ENCODE peak calls at places on chromosomes 4 and X, in ten cellular contexts. One of them, this sample, is unnamed.

GRCh38 chrX:15146515-15146914 is 123.4 kb downstream of the ASB9 start:
- DNase-seq in adipocyte: peak; percentile 32
- DNase-seq in lower lobe of right lung: peak; percentile 38
- DNase-seq in right lobe of liver: peak; percentile 39
- DNase-seq in ovary: no peak
- DNase-seq in PC-3: peak; percentile 58
- DNase-seq in colonic mucosa: peak; percentile 47
- DNase-seq in mesenchymal stem cell: peak; percentile 12
- DNase-seq in aorta: no peak
- DNase-seq in CD8-positive, alpha-beta T cell: no peak
- DNase-seq in this sample: no peak

GRCh38 chrX:11336201-11336600 is 43.0 kb downstream of the AMELX start:
- DNase-seq in adipocyte: no peak
- DNase-seq in lower lobe of right lung: no peak
- DNase-seq in right lobe of liver: no peak
- DNase-seq in ovary: no peak
- DNase-seq in PC-3: no peak
- DNase-seq in colonic mucosa: no peak
- DNase-seq in mesenchymal stem cell: no peak
- DNase-seq in aorta: no peak
- DNase-seq in CD8-positive, alpha-beta T cell: no peak
- DNase-seq in this sample: no peak

GRCh38 chr4:95105112-95105511 is 347.4 kb downstream of the BMPR1B start:
- DNase-seq in adipocyte: no peak
- DNase-seq in lower lobe of right lung: no peak
- DNase-seq in right lobe of liver: no peak
- DNase-seq in ovary: no peak
- DNase-seq in PC-3: no peak
- DNase-seq in colonic mucosa: no peak
- DNase-seq in mesenchymal stem cell: no peak
- DNase-seq in aorta: no peak
- DNase-seq in CD8-positive, alpha-beta T cell: no peak
- DNase-seq in this sample: no peak

GRCh38 chrX:13652256-13653021 is 502 bp upstream of the TCEANC start:
- DNase-seq in adipocyte: peak; percentile 70
- DNase-seq in lower lobe of right lung: no peak
- DNase-seq in right lobe of liver: no peak
- DNase-seq in ovary: no peak
- DNase-seq in PC-3: peak; percentile 88
- DNase-seq in colonic mucosa: no peak
- DNase-seq in mesenchymal stem cell: peak; percentile 94
- DNase-seq in aorta: no peak
- DNase-seq in CD8-positive, alpha-beta T cell: no peak
- DNase-seq in this sample: peak; percentile 34

GRCh38 chr4:82515705-82516104 is 46.1 kb downstream of the TMEM150C start:
- DNase-seq in adipocyte: peak; percentile 67
- DNase-seq in lower lobe of right lung: no peak
- DNase-seq in right lobe of liver: peak; percentile 74
- DNase-seq in ovary: peak; percentile 42
- DNase-seq in PC-3: peak; percentile 43
- DNase-seq in colonic mucosa: no peak
- DNase-seq in mesenchymal stem cell: peak; percentile 18
- DNase-seq in aorta: no peak
- DNase-seq in CD8-positive, alpha-beta T cell: no peak
- DNase-seq in this sample: peak; percentile 87

GRCh38 chr4:169724251-169724650 is 33.5 kb downstream of the HPF1 start:
- DNase-seq in adipocyte: peak; percentile 54
- DNase-seq in lower lobe of right lung: no peak
- DNase-seq in right lobe of liver: no peak
- DNase-seq in ovary: no peak
- DNase-seq in PC-3: no peak
- DNase-seq in colonic mucosa: no peak
- DNase-seq in mesenchymal stem cell: peak; percentile 17
- DNase-seq in aorta: no peak
- DNase-seq in CD8-positive, alpha-beta T cell: no peak
- DNase-seq in this sample: no peak

GRCh38 chr4:14241574-14241973 is 614.0 kb upstream of the BOD1L1 start:
- DNase-seq in adipocyte: peak; percentile 7
- DNase-seq in lower lobe of right lung: no peak
- DNase-seq in right lobe of liver: no peak
- DNase-seq in ovary: no peak
- DNase-seq in PC-3: no peak
- DNase-seq in colonic mucosa: no peak
- DNase-seq in mesenchymal stem cell: no peak
- DNase-seq in aorta: no peak
- DNase-seq in CD8-positive, alpha-beta T cell: no peak
- DNase-seq in this sample: no peak

GRCh38 chr4:80033581-80033980 is 39.4 kb downstream of the ANTXR2 start:
- DNase-seq in adipocyte: no peak
- DNase-seq in lower lobe of right lung: no peak
- DNase-seq in right lobe of liver: no peak
- DNase-seq in ovary: no peak
- DNase-seq in PC-3: peak; percentile 12
- DNase-seq in colonic mucosa: no peak
- DNase-seq in mesenchymal stem cell: no peak
- DNase-seq in aorta: no peak
- DNase-seq in CD8-positive, alpha-beta T cell: no peak
- DNase-seq in this sample: no peak

GRCh38 chr4:142850478-142850877 is 4.4 kb upstream of the INPP4B start:
- DNase-seq in adipocyte: no peak
- DNase-seq in lower lobe of right lung: no peak
- DNase-seq in right lobe of liver: no peak
- DNase-seq in ovary: no peak
- DNase-seq in PC-3: peak; percentile 47
- DNase-seq in colonic mucosa: no peak
- DNase-seq in mesenchymal stem cell: no peak
- DNase-seq in aorta: no peak
- DNase-seq in CD8-positive, alpha-beta T cell: no peak
- DNase-seq in this sample: no peak

GRCh38 chr4:138870739-138871633 is 144.6 kb upstream of the NOCT start:
- DNase-seq in adipocyte: peak; percentile 90
- DNase-seq in lower lobe of right lung: no peak
- DNase-seq in right lobe of liver: peak; percentile 57
- DNase-seq in ovary: peak; percentile 33
- DNase-seq in PC-3: peak; percentile 80
- DNase-seq in colonic mucosa: peak; percentile 65
- DNase-seq in mesenchymal stem cell: peak; percentile 81
- DNase-seq in aorta: peak; percentile 50
- DNase-seq in CD8-positive, alpha-beta T cell: peak; percentile 24
- DNase-seq in this sample: peak; percentile 4

GRCh38 chr4:57734104-57734503 is 623.9 kb upstream of the IGFBP7 start:
- DNase-seq in adipocyte: no peak
- DNase-seq in lower lobe of right lung: no peak
- DNase-seq in right lobe of liver: no peak
- DNase-seq in ovary: no peak
- DNase-seq in PC-3: no peak
- DNase-seq in colonic mucosa: no peak
- DNase-seq in mesenchymal stem cell: no peak
- DNase-seq in aorta: no peak
- DNase-seq in CD8-positive, alpha-beta T cell: no peak
- DNase-seq in this sample: no peak

GRCh38 chr4:143286733-143287570 is 49.7 kb upstream of the GAB1 start:
- DNase-seq in adipocyte: peak; percentile 74
- DNase-seq in lower lobe of right lung: no peak
- DNase-seq in right lobe of liver: no peak
- DNase-seq in ovary: no peak
- DNase-seq in PC-3: peak; percentile 17
- DNase-seq in colonic mucosa: no peak
- DNase-seq in mesenchymal stem cell: peak; percentile 51
- DNase-seq in aorta: no peak
- DNase-seq in CD8-positive, alpha-beta T cell: no peak
- DNase-seq in this sample: no peak

GRCh38 chr4:187436251-187436650 is 559.3 kb upstream of the ZFP42 start:
- DNase-seq in adipocyte: no peak
- DNase-seq in lower lobe of right lung: no peak
- DNase-seq in right lobe of liver: no peak
- DNase-seq in ovary: no peak
- DNase-seq in PC-3: no peak
- DNase-seq in colonic mucosa: no peak
- DNase-seq in mesenchymal stem cell: no peak
- DNase-seq in aorta: no peak
- DNase-seq in CD8-positive, alpha-beta T cell: no peak
- DNase-seq in this sample: no peak

GRCh38 chrX:42715689-42716022 is 62.3 kb downstream of the PPP1R2C start:
- DNase-seq in adipocyte: no peak
- DNase-seq in lower lobe of right lung: no peak
- DNase-seq in right lobe of liver: no peak
- DNase-seq in ovary: no peak
- DNase-seq in PC-3: no peak
- DNase-seq in colonic mucosa: no peak
- DNase-seq in mesenchymal stem cell: no peak
- DNase-seq in aorta: no peak
- DNase-seq in CD8-positive, alpha-beta T cell: no peak
- DNase-seq in this sample: no peak

GRCh38 chr4:71184195-71184781 is 154.5 kb upstream of the SLC4A4 start:
- DNase-seq in adipocyte: peak; percentile 87
- DNase-seq in lower lobe of right lung: no peak
- DNase-seq in right lobe of liver: peak; percentile 61
- DNase-seq in ovary: no peak
- DNase-seq in PC-3: peak; percentile 80
- DNase-seq in colonic mucosa: peak; percentile 73
- DNase-seq in mesenchymal stem cell: peak; percentile 71
- DNase-seq in aorta: no peak
- DNase-seq in CD8-positive, alpha-beta T cell: peak; percentile 16
- DNase-seq in this sample: peak; percentile 4

GRCh38 chrX:56793533-56794320 is 64.7 kb downstream of the NBDY start:
- DNase-seq in adipocyte: no peak
- DNase-seq in lower lobe of right lung: no peak
- DNase-seq in right lobe of liver: peak; percentile 11
- DNase-seq in ovary: no peak
- DNase-seq in PC-3: no peak
- DNase-seq in colonic mucosa: peak; percentile 18
- DNase-seq in mesenchymal stem cell: no peak
- DNase-seq in aorta: no peak
- DNase-seq in CD8-positive, alpha-beta T cell: no peak
- DNase-seq in this sample: no peak

GRCh38 chr4:144699565-144699964 is 53.6 kb downstream of the HHIP start:
- DNase-seq in adipocyte: peak; percentile 37
- DNase-seq in lower lobe of right lung: no peak
- DNase-seq in right lobe of liver: no peak
- DNase-seq in ovary: no peak
- DNase-seq in PC-3: peak; percentile 18
- DNase-seq in colonic mucosa: no peak
- DNase-seq in mesenchymal stem cell: no peak
- DNase-seq in aorta: no peak
- DNase-seq in CD8-positive, alpha-beta T cell: no peak
- DNase-seq in this sample: no peak

GRCh38 chrX:39886282-39886681 is 211.5 kb downstream of the BCOR start:
- DNase-seq in adipocyte: no peak
- DNase-seq in lower lobe of right lung: peak; percentile 53
- DNase-seq in right lobe of liver: no peak
- DNase-seq in ovary: peak; percentile 52
- DNase-seq in PC-3: no peak
- DNase-seq in colonic mucosa: no peak
- DNase-seq in mesenchymal stem cell: no peak
- DNase-seq in aorta: no peak
- DNase-seq in CD8-positive, alpha-beta T cell: no peak
- DNase-seq in this sample: no peak

GRCh38 chrX:119682019-119682989 is 10.7 kb downstream of the SEPTIN6 start:
- DNase-seq in adipocyte: no peak
- DNase-seq in lower lobe of right lung: no peak
- DNase-seq in right lobe of liver: no peak
- DNase-seq in ovary: no peak
- DNase-seq in PC-3: no peak
- DNase-seq in colonic mucosa: no peak
- DNase-seq in mesenchymal stem cell: no peak
- DNase-seq in aorta: no peak
- DNase-seq in CD8-positive, alpha-beta T cell: no peak
- DNase-seq in this sample: no peak

GRCh38 chrX:74656079-74656745 is 41.8 kb upstream of the RLIM start:
- DNase-seq in adipocyte: no peak
- DNase-seq in lower lobe of right lung: no peak
- DNase-seq in right lobe of liver: no peak
- DNase-seq in ovary: no peak
- DNase-seq in PC-3: no peak
- DNase-seq in colonic mucosa: no peak
- DNase-seq in mesenchymal stem cell: peak; percentile 15
- DNase-seq in aorta: no peak
- DNase-seq in CD8-positive, alpha-beta T cell: no peak
- DNase-seq in this sample: peak; percentile 30
- H3K4me3 ChIP-seq in adipocyte: no peak overlapping the region
- H3K4me3 ChIP-seq in lower lobe of right lung: no peak overlapping the region
- H3K4me3 ChIP-seq in right lobe of liver: no peak overlapping the region
- H3K4me3 ChIP-seq in ovary: no peak overlapping the region
- H3K4me3 ChIP-seq in PC-3: no peak overlapping the region
- H3K4me3 ChIP-seq in colonic mucosa: no peak overlapping the region
- H3K4me3 ChIP-seq in mesenchymal stem cell: no peak overlapping the region
- H3K4me3 ChIP-seq in aorta: no peak overlapping the region
- H3K4me3 ChIP-seq in CD8-positive, alpha-beta T cell: no peak overlapping the region
- H3K4me3 ChIP-seq in this sample: no peak overlapping the region

GRCh38 chrX:145694048-145694447 is 123.6 kb upstream of the SLITRK2 start:
- DNase-seq in adipocyte: no peak
- DNase-seq in lower lobe of right lung: no peak
- DNase-seq in right lobe of liver: no peak
- DNase-seq in ovary: no peak
- DNase-seq in PC-3: no peak
- DNase-seq in colonic mucosa: no peak
- DNase-seq in mesenchymal stem cell: no peak
- DNase-seq in aorta: no peak
- DNase-seq in CD8-positive, alpha-beta T cell: no peak
- DNase-seq in this sample: no peak
- H3K9me3 ChIP-seq in adipocyte: no peaks in the 10 kb centered on the region
- H3K9me3 ChIP-seq in lower lobe of right lung: no peaks in the 10 kb centered on the region
- H3K9me3 ChIP-seq in right lobe of liver: no peaks in the 10 kb centered on the region
- H3K9me3 ChIP-seq in ovary: no peaks in the 10 kb centered on the region
- H3K9me3 ChIP-seq in PC-3: no peaks in the 10 kb centered on the region
- H3K9me3 ChIP-seq in colonic mucosa: no peaks in the 10 kb centered on the region
- H3K9me3 ChIP-seq in mesenchymal stem cell: peaks cover 4% of the 10 kb centered on the region
- H3K9me3 ChIP-seq in aorta: no peaks in the 10 kb centered on the region
- H3K9me3 ChIP-seq in CD8-positive, alpha-beta T cell: no peaks in the 10 kb centered on the region
- H3K9me3 ChIP-seq in this sample: no peaks in the 10 kb centered on the region

GRCh38 chrX:48920713-48921104 is 1.9 kb upstream of the PIM2 start:
- DNase-seq in adipocyte: no peak
- DNase-seq in lower lobe of right lung: no peak
- DNase-seq in right lobe of liver: no peak
- DNase-seq in ovary: no peak
- DNase-seq in PC-3: no peak
- DNase-seq in colonic mucosa: no peak
- DNase-seq in mesenchymal stem cell: no peak
- DNase-seq in aorta: peak; percentile 17
- DNase-seq in CD8-positive, alpha-beta T cell: no peak
- DNase-seq in this sample: no peak
- H3K4me3 ChIP-seq in adipocyte: no peak overlapping the region
- H3K4me3 ChIP-seq in lower lobe of right lung: no peak overlapping the region
- H3K4me3 ChIP-seq in right lobe of liver: no peak overlapping the region
- H3K4me3 ChIP-seq in ovary: no peak overlapping the region
- H3K4me3 ChIP-seq in PC-3: no peak overlapping the region
- H3K4me3 ChIP-seq in colonic mucosa: no peak overlapping the region
- H3K4me3 ChIP-seq in mesenchymal stem cell: no peak overlapping the region
- H3K4me3 ChIP-seq in aorta: no peak overlapping the region
- H3K4me3 ChIP-seq in CD8-positive, alpha-beta T cell: peak overlapping the region; percentile 90
- H3K4me3 ChIP-seq in this sample: no peak overlapping the region

DNA sequence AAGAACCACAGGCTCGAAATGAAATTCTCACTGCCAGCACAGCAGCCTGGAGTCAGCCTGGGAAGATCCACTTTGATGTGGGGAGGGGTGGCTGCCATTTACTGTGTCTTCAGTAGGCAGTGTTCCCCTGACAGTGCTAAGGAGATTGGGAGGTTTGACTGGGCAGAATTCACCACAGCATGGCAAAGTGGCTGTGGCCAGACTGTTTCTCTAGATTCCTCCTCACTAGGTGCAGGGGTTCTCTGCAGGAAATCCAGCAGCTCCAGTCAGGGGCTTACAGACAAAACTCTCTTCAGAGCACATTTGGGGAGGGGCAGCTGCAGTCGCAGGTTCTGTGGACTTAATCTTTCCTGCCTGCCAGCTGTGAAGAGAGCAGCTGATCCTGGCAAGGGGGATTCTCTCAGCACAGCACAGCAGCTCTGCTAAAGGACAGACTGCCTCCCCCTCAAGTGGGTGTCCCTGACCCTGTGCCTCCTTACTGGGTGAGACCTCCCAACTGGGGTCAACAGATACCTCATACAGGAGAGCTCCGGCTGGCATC is 1174.0 kb downstream of the RAPGEF2 start:
- DNase-seq in adipocyte: no peak
- DNase-seq in lower lobe of right lung: no peak
- DNase-seq in right lobe of liver: no peak
- DNase-seq in ovary: no peak
- DNase-seq in PC-3: no peak
- DNase-seq in colonic mucosa: no peak
- DNase-seq in mesenchymal stem cell: no peak
- DNase-seq in aorta: no peak
- DNase-seq in CD8-positive, alpha-beta T cell: no peak
- DNase-seq in this sample: no peak
- H3K9me3 ChIP-seq in adipocyte: peaks cover 13% of the 10 kb centered on the region
- H3K9me3 ChIP-seq in lower lobe of right lung: peaks cover 19% of the 10 kb centered on the region
- H3K9me3 ChIP-seq in right lobe of liver: no peaks in the 10 kb centered on the region
- H3K9me3 ChIP-seq in ovary: no peaks in the 10 kb centered on the region
- H3K9me3 ChIP-seq in PC-3: no peaks in the 10 kb centered on the region
- H3K9me3 ChIP-seq in colonic mucosa: no peaks in the 10 kb centered on the region
- H3K9me3 ChIP-seq in mesenchymal stem cell: peaks cover 15% of the 10 kb centered on the region
- H3K9me3 ChIP-seq in aorta: peaks cover 3% of the 10 kb centered on the region
- H3K9me3 ChIP-seq in CD8-positive, alpha-beta T cell: no peaks in the 10 kb centered on the region
- H3K9me3 ChIP-seq in this sample: peaks cover 5% of the 10 kb centered on the region

This sample was measured in MG63.